ENCODE peak calls at places on chromosomes 2 and 18, in five cellular contexts. J, D, N, W and X are unnamed samples. For H3K4me1, the result is how much of the 10 kb centered on the place peaks cover.

GRCh38 chr2:235328991-235329390 is 164.9 kb upstream of the AGAP1 start:
- DNase-seq in J (no peak), D (no peak), N (no peak), W (no peak), X (no peak)

GRCh38 chr2:15809504-15809903 is 130.8 kb upstream of the MYCN start:
- DNase-seq in J (no peak), D (no peak), N (no peak), W (no peak), X (no peak)

GRCh38 chr2:234377761-234378341 is 119.0 kb downstream of the ARL4C start:
- DNase-seq in J (no peak), D (no peak), N (peak), W (no peak), X (no peak)

GRCh38 chr2:96876036-96876810 is 6.3 kb upstream of the SEMA4C start:
- DNase-seq in J (no peak), D (no peak), N (peak), W (no peak), X (no peak)

GRCh38 chr2:60149151-60149550 is 404.3 kb downstream of the BCL11A start:
- DNase-seq in J (no peak), D (no peak), N (no peak), W (no peak), X (no peak)

GRCh38 chr2:240986787-240987411 is 11.5 kb upstream of the SNED1 start:
- DNase-seq in J (no peak), D (peak), N (no peak), W (peak), X (no peak)

GRCh38 chr2:222982010-222982908 is 69.7 kb upstream of the KCNE4 start:
- DNase-seq in J (peak), D (peak), N (peak), W (peak), X (peak)

GRCh38 chr18:78672862-78673446 is 306.7 kb upstream of the SALL3 start:
- DNase-seq in J (no peak), D (no peak), N (no peak), W (no peak), X (no peak)

GRCh38 chr2:112482309-112483046 is 522 bp downstream of the TTL start:
- DNase-seq in J (no peak), D (peak), N (peak), W (peak), X (peak)

GRCh38 chr18:54004828-54005227 is 219.6 kb downstream of the MBD2 start:
- DNase-seq in J (no peak), D (peak), N (no peak), W (no peak), X (no peak)

GRCh38 chr2:116440104-116440653 is 1374.3 kb upstream of the DDX18 start:
- DNase-seq in J (no peak), D (no peak), N (no peak), W (no peak), X (no peak)

GRCh38 chr2:223563462-223563861 is 38.7 kb downstream of the SCG2 start:
- DNase-seq in J (no peak), D (no peak), N (no peak), W (peak), X (no peak)

GRCh38 chr2:221166283-221166682 is 405.8 kb downstream of the EPHA4 start:
- DNase-seq in J (no peak), D (peak), N (no peak), W (no peak), X (no peak)

GRCh38 chr2:2265747-2266259 is 65.3 kb downstream of the MYT1L start:
- DNase-seq in J (no peak), D (no peak), N (no peak), W (no peak), X (no peak)

GRCh38 chr2:54644236-54644635 is 79.2 kb upstream of the EML6 start:
- DNase-seq in J (no peak), D (no peak), N (no peak), W (no peak), X (no peak)
- H3K4me1 ChIP-seq in J (under half), D (under half), N (under half), W (under half), X (under half)

GRCh38 chr2:232998666-232998985 is 14.4 kb downstream of the NGEF start:
- DNase-seq in J (no peak), D (no peak), N (no peak), W (no peak), X (no peak)

GRCh38 chr2:233000886-233001750 is 11.9 kb downstream of the NGEF start:
- DNase-seq in J (no peak), D (no peak), N (no peak), W (no peak), X (no peak)

GRCh38 chr2:232997749-232998665 is 15.0 kb downstream of the NGEF start:
- DNase-seq in J (no peak), D (no peak), N (no peak), W (no peak), X (peak)

GRCh38 chr2:233002829-233003657 is 10.0 kb downstream of the NGEF start:
- DNase-seq in J (no peak), D (no peak), N (no peak), W (no peak), X (no peak)

GRCh38 chr2:232999354-232999753 is 13.7 kb downstream of the NGEF start:
- DNase-seq in J (no peak), D (no peak), N (peak), W (no peak), X (no peak)
- TF ChIP-seq CTCF in J (no peak), D (no peak), N (peak), W (no peak), X (no peak)

GRCh38 chr2:191459158-191459557 is 214.0 kb downstream of the MYO1B start:
- DNase-seq in J (no peak), D (no peak), N (no peak), W (no peak), X (no peak)

GRCh38 chr2:191463790-191464189 is 214.1 kb upstream of the NABP1 start:
- DNase-seq in J (peak), D (no peak), N (no peak), W (no peak), X (no peak)

GRCh38 chr2:191467113-191467512 is 210.8 kb upstream of the NABP1 start:
- DNase-seq in J (no peak), D (no peak), N (no peak), W (no peak), X (no peak)

GRCh38 chr2:191462370-191462769 is 215.6 kb upstream of the NABP1 start:
- DNase-seq in J (peak), D (no peak), N (no peak), W (peak), X (no peak)
- H3K4me1 ChIP-seq in J (under half), D (under half), N (under half), W (under half), X (under half)

DNA sequence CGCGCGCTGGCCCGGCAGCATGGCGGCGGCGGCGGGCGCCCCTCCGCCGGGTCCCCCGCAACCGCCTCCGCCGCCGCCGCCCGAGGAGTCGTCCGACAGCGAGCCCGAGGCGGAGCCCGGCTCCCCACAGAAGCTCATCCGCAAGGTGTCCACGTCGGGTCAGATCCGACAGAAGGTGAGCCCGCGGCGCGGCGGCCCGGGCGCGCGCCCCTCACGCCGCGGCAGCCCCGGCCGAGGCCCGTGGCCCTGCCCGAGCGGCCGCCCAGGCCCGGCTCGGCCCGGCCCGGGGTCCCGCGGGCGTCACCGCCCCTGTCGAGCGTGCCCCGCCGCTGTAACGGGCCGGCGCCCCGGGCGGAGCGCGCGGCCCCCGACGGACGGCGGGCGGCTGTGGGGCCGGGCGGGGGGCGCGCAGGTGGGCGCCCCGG is 218 bp downstream of the DGKD start:
- DNase-seq in J (no peak), D (no peak), N (no peak), W (no peak), X (no peak)
- TF ChIP-seq CTCF in J (no peak), D (no peak), N (no peak), W (no peak), X (no peak)

GRCh38 chr2:236415706-236416493 is 151.7 kb upstream of the ASB18 start:
- DNase-seq in J (no peak), D (no peak), N (no peak), W (no peak), X (no peak)

GRCh38 chr2:236417150-236417549 is 152.5 kb upstream of the ACKR3 start:
- DNase-seq in J (no peak), D (no peak), N (no peak), W (no peak), X (no peak)
- H3K4me1 ChIP-seq in J (under half), D (under half), N (under half), W (under half), X (under half)

DNA sequence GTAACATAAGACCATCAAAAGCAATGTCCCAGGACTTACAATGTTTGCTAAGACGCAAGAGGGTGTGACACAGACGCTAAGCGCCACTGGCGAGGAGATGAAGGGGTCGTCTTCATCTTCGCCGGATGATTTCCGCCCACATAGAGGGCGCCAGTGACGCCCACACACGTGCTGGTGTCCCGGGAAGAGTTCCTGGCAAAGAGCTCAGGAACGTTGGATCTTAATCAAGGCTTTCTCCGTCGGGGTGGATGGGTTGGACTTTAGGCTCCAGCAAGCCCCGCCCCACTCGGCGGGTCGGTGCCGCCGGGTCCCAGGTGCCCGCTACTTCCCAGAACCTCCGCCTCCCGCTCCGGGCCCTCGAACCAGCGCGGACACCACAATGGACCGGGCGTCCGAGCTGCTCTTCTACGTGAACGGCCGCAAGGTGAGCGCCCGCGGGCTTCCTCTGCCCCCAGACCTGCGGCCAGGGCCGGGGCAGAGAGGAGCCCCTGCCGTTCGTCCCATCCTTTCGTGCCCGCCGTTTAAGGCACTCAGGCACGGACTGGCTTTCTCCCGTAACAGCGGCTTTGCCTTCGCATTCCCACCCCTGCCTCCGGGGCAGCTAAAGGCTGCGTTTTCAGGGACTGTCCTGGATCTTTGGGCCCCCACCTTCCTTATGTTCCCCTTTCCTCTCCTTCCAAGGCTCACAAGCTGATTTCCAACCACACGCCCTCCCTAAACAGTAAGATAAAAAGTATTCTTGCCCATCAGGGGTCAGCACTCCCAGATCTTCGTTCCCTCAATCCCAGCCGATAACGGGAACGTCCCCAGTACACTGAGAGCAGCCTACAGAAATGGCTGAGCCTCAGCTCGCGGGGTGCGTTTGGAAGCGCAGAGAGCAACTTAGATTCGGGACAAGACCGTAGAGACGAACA is at the start of gene AOX1:
- DNase-seq in J (peak), D (peak), N (peak), W (peak), X (peak)
- TF ChIP-seq CTCF in J (no peak), D (no peak), N (peak), W (peak), X (no peak)

DNA sequence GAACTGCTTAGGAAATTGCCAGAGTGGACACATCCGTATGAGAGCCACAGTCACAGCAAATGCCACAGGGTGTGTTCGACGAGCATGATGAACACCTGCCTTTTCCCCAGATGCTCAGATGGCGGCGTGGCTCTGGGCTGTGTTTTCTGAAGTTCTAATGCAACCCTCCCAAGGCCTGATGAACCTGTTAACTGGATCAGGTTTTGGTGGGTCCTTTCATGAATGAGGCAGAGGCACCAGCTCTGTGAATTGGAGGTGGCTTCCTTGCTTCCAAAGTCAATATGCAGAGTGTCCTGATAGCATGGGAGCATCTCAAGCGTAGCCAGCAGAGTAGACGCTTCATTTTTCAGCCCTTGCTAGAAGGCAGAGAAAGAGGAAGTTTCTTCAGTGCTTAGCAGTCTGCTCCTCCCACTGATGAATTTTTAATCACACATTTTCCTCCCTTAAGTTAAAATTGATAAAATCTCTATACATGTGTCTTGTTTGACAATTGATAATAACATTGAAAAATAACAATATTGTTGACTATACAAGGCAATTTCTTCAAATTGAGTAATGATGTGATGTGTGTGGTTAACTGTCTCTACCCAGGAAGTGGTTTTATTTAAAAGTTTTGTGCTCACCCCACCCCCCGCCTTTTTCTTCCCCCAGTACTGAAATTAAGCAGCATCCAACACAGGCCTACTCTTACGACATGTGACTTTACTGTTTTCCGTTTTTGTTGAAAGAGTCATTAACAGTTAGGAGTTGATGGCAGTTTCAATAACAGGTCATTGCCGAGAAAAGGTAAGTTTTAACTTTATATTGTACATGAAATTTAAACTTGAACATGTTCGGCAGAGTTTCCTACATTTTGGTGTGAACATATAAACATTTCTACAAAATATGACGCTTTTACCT is at the start of gene ARHGAP15:
- DNase-seq in J (peak), D (peak), N (no peak), W (no peak), X (peak)
- H3K4me1 ChIP-seq in J (under half), D (under half), N (under half), W (under half), X (under half)

GRCh38 chr2:130261970-130262760 is 63.9 kb upstream of the TUBA3E start:
- DNase-seq in J (no peak), D (no peak), N (no peak), W (peak), X (no peak)
- TF ChIP-seq CTCF in J (no peak), D (no peak), N (no peak), W (no peak), X (no peak)